ENCODE peak calls at places on chromosomes 2 and 18, in seven cellular contexts. W is RWPE1, S is BJ, O is HFFc6, B is lower lobe of right lung, D is tibial artery, H is A549. T is an unnamed sample.

GRCh38 chr2:70141754-70142589 is 48.8 kb downstream of the C2orf42 start:
- DNase-seq in W (peak; percentile 36), S (no peak), O (peak; percentile 12), B (peak; percentile 89), D (no peak), H (peak; percentile 51), T (no peak)

GRCh38 chr2:64632855-64633819 is 20.6 kb downstream of the SERTAD2 start:
- DNase-seq in W (no peak), S (peak; percentile 28), O (no peak), B (no peak), D (no peak), H (no peak), T (no peak)

GRCh38 chr2:10137053-10137843 is 14.7 kb downstream of the RRM2 start:
- DNase-seq in W (peak; percentile 77), S (no peak), O (no peak), B (no peak), D (no peak), H (no peak), T (no peak)

GRCh38 chr2:215293879-215294278 is 18.0 kb upstream of the ATIC start:
- DNase-seq in W (no peak), S (no peak), O (no peak), B (no peak), D (no peak), H (no peak), T (no peak)

GRCh38 chr2:46763861-46764260 is 151.7 kb downstream of the MCFD2 start:
- DNase-seq in W (no peak), S (no peak), O (no peak), B (no peak), D (no peak), H (no peak), T (no peak)

GRCh38 chr2:160406591-160407392 is 86.8 kb downstream of the RBMS1 start:
- DNase-seq in W (no peak), S (no peak), O (peak; percentile 63), B (peak; percentile 76), D (peak; percentile 75), H (peak; percentile 27), T (peak; percentile 69)

GRCh38 chr2:158926478-158926948 is 41.9 kb upstream of the TANC1 start:
- DNase-seq in W (peak; percentile 34), S (peak; percentile 31), O (peak; percentile 60), B (no peak), D (no peak), H (no peak), T (no peak)

GRCh38 chr2:46294185-46294836 is 2.9 kb upstream of the EPAS1 start:
- DNase-seq in W (peak; percentile 55), S (no peak), O (no peak), B (no peak), D (no peak), H (peak; percentile 69), T (peak; percentile 59)

GRCh38 chr2:237669628-237670351 is 42.4 kb downstream of the LRRFIP1 start:
- DNase-seq in W (no peak), S (peak; percentile 99), O (peak; percentile 99), B (no peak), D (no peak), H (no peak), T (peak; percentile 71)

GRCh38 chr2:180040146-180040925 is 33.2 kb upstream of the CWC22 start:
- DNase-seq in W (peak; percentile 15), S (peak; percentile 94), O (peak; percentile 97), B (no peak), D (no peak), H (no peak), T (no peak)

GRCh38 chr2:225091336-225091735 is 49.1 kb upstream of the DOCK10 start:
- DNase-seq in W (peak; percentile 54), S (peak; percentile 83), O (peak; percentile 98), B (no peak), D (no peak), H (peak; percentile 49), T (no peak)

GRCh38 chr2:189115126-189115525 is 64.4 kb downstream of the COL5A2 start:
- DNase-seq in W (peak; percentile 2), S (no peak), O (no peak), B (no peak), D (no peak), H (no peak), T (no peak)

GRCh38 chr2:105254520-105255210 is 13.1 kb downstream of the GPR45 start:
- DNase-seq in W (no peak), S (no peak), O (no peak), B (no peak), D (no peak), H (no peak), T (no peak)

GRCh38 chr2:112187805-112188596 is 49.8 kb downstream of the FBLN7 start:
- DNase-seq in W (peak; percentile 55), S (no peak), O (no peak), B (no peak), D (no peak), H (no peak), T (peak; percentile 61)

GRCh38 chr2:71941731-71942575 is 205.7 kb downstream of the CYP26B1 start:
- DNase-seq in W (no peak), S (no peak), O (no peak), B (no peak), D (peak; percentile 51), H (no peak), T (no peak)

GRCh38 chr18:6221602-6222014 is 193.1 kb downstream of the L3MBTL4 start:
- DNase-seq in W (no peak), S (no peak), O (no peak), B (no peak), D (no peak), H (no peak), T (peak; percentile 10)

GRCh38 chr2:25301453-25302352 is 40.0 kb downstream of the DNMT3A start:
- DNase-seq in W (peak; percentile 87), S (peak; percentile 40), O (peak; percentile 72), B (no peak), D (no peak), H (no peak), T (peak; percentile 88)

GRCh38 chr2:44959855-44960254 is 18.4 kb downstream of the SIX3 start:
- DNase-seq in W (no peak), S (no peak), O (no peak), B (no peak), D (no peak), H (no peak), T (no peak)

GRCh38 chr2:189366349-189366748 is 74.9 kb upstream of the WDR75 start:
- DNase-seq in W (no peak), S (no peak), O (no peak), B (no peak), D (no peak), H (no peak), T (no peak)

DNA sequence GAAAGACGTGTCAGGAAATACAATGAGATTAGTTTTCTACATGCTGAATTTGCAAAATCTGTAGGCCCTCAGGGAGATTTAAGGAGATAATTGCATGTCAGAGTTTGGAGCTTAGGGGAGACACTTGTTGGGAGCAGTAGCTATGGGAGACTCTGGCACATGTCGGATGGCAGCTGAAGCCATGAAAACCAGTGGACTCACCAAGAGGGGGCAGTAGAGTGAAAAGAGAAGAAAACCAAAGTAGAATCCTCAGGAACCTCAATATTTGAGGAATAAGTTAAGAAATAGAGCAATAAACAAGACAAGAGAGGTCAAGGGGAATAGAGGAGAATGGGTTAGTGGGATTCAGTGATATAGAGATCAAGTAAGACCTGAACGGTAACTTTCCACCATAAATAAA is 24.8 kb downstream of the RUFY4 start:
- DNase-seq in W (no peak), S (no peak), O (no peak), B (no peak), D (no peak), H (no peak), T (no peak)
- TF ChIP-seq CTCF in W (no peak), S (no peak), O (peak; percentile 54), B (no peak), D (no peak), H (no peak), T (no peak)

DNA sequence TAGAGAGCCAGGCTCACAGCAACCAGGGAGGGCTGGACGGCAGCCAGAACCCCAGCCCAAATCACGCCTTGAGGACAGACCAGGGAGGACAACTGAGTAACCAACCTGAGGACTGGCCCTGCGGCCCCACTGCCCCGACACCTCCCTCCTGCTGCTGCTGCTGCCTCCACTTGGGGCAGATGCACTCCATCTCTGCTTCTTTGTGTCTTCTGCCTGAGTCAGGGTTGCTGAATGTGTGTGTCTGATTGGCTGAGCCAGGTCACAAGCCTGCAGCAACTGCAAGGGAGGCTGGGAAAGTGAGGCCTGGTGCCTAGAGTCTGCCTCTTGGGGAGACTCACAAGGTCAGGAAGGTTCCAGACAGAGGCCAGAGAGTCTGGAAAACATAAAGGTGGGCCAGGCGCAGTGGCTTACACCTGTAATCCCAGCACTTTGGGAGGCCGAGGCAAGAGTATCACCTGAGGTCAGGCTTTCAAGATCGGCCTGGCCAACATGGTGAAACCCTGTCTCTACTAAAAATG is 83.4 kb downstream of the ZFP36L2 start:
- DNase-seq in W (no peak), S (no peak), O (no peak), B (no peak), D (no peak), H (no peak), T (no peak)
- TF ChIP-seq CTCF in W (no peak), S (no peak), O (peak; percentile 16), B (no peak), D (no peak), H (no peak), T (no peak)

GRCh38 chr2:50346586-50347351 is 685.2 kb downstream of the NRXN1 start:
- DNase-seq in W (no peak), S (no peak), O (no peak), B (no peak), D (no peak), H (no peak), T (no peak)

GRCh38 chr2:50345691-50346090 is 686.2 kb downstream of the NRXN1 start:
- DNase-seq in W (no peak), S (no peak), O (no peak), B (no peak), D (no peak), H (no peak), T (no peak)

GRCh38 chr2:50343157-50343821 is 688.6 kb downstream of the NRXN1 start:
- DNase-seq in W (no peak), S (no peak), O (no peak), B (no peak), D (no peak), H (no peak), T (no peak)

GRCh38 chr2:50346104-50346503 is 685.8 kb downstream of the NRXN1 start:
- DNase-seq in W (no peak), S (no peak), O (no peak), B (peak; percentile 42), D (peak; percentile 64), H (no peak), T (no peak)

DNA sequence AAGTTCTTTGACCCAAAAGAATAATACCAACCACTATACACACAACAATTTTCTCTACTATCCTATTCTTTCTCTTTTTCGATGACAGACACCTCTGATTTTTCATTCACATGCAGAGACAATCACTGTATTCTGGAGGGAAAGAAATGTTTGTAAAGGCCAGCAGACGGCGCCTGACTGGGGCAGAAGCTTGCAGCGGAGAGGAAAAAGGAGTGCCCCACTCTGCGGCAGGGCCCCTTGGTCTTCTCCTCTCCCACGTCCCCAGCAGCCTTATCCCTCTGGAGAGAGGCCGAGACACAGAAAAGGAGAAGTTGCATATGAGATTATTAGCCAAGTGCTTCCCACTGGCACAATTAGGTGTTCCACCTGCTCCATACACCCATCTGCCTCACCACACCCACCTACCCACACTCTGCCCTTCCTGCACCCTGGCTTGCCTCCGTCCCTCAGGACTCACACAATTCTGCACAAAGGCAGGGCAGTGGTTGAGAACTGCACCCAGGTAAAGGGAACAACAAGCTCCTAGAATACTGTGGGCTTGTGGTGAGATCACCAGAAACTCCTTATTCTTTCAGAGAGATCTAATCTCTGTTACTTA is 687.3 kb downstream of the NRXN1 start:
- DNase-seq in W (no peak), S (no peak), O (no peak), B (no peak), D (no peak), H (no peak), T (no peak)
- TF ChIP-seq CTCF in W (no peak), S (no peak), O (no peak), B (no peak), D (no peak), H (peak; percentile 8), T (no peak)

GRCh38 chr2:31694444-31694843 is 113.7 kb upstream of the SRD5A2 start:
- DNase-seq in W (no peak), S (no peak), O (no peak), B (no peak), D (no peak), H (peak; percentile 13), T (no peak)
- TF ChIP-seq CTCF in W (no peak), S (no peak), O (peak; percentile 47), B (no peak), D (no peak), H (peak; percentile 44), T (no peak)

T was measured in GM20000.